ENCODE peak calls at places on chromosomes 7 and 10, in five cellular contexts. U, H, Q, K and P are unnamed samples.

GRCh38 chr7:17009007-17009719 is 127.4 kb upstream of the AGR3 start:
- DNase-seq in U (no peak), H (no peak), Q (no peak), K (peak), P (no peak)

GRCh38 chr10:71658349-71658745 is 61.2 kb downstream of the C10orf105 start:
- DNase-seq in U (no peak), H (no peak), Q (no peak), K (no peak), P (no peak)

GRCh38 chr10:33498354-33498753 is 163.9 kb upstream of the NRP1 start:
- DNase-seq in U (no peak), H (no peak), Q (no peak), K (no peak), P (no peak)

GRCh38 chr10:123097039-123097438 is 38.7 kb upstream of the HMX3 start:
- DNase-seq in U (no peak), H (no peak), Q (no peak), K (no peak), P (no peak)

GRCh38 chr7:5597772-5598171 is 174.1 kb upstream of the TNRC18 start:
- DNase-seq in U (no peak), H (no peak), Q (no peak), K (no peak), P (no peak)

GRCh38 chr7:497946-498655 is 21.5 kb downstream of the PDGFA start:
- DNase-seq in U (peak), H (peak), Q (no peak), K (no peak), P (no peak)

GRCh38 chr10:31621733-31622132 is 302.7 kb downstream of the ZEB1 start:
- DNase-seq in U (no peak), H (no peak), Q (no peak), K (no peak), P (no peak)

GRCh38 chr10:14507721-14508120 is 177.0 kb upstream of the FRMD4A start:
- DNase-seq in U (no peak), H (no peak), Q (no peak), K (no peak), P (no peak)

GRCh38 chr10:4183761-4184261 is 398.8 kb upstream of the KLF6 start:
- DNase-seq in U (no peak), H (no peak), Q (no peak), K (no peak), P (no peak)

GRCh38 chr10:127467793-127468192 is 81.3 kb upstream of the NPS start:
- DNase-seq in U (no peak), H (no peak), Q (no peak), K (no peak), P (no peak)

GRCh38 chr7:30760514-30761213 is 8.7 kb downstream of the INMT start:
- DNase-seq in U (no peak), H (no peak), Q (no peak), K (no peak), P (no peak)

GRCh38 chr10:94485094-94485493 is 60.5 kb upstream of the HELLS start:
- DNase-seq in U (no peak), H (no peak), Q (no peak), K (no peak), P (no peak)

GRCh38 chr10:3781458-3782098 is 3.4 kb downstream of the KLF6 start:
- DNase-seq in U (no peak), H (peak), Q (no peak), K (peak), P (no peak)

GRCh38 chr7:120280743-120281142 is 7.8 kb downstream of the KCND2 start:
- DNase-seq in U (no peak), H (no peak), Q (no peak), K (no peak), P (no peak)

GRCh38 chr10:660413-660979 is 29.0 kb downstream of the DIP2C start:
- DNase-seq in U (no peak), H (no peak), Q (no peak), K (no peak), P (no peak)

GRCh38 chr10:126391162-126391880 is 3.0 kb upstream of the ADAM12 start:
- DNase-seq in U (no peak), H (no peak), Q (no peak), K (no peak), P (no peak)

GRCh38 chr7:3289996-3290395 is 11.1 kb upstream of the SDK1 start:
- DNase-seq in U (no peak), H (no peak), Q (no peak), K (no peak), P (no peak)

GRCh38 chr10:7035111-7035761 is 375.6 kb downstream of the SFMBT2 start:
- DNase-seq in U (no peak), H (no peak), Q (no peak), K (no peak), P (no peak)

GRCh38 chr7:15461576-15461975 is 100.2 kb downstream of the AGMO start:
- DNase-seq in U (no peak), H (no peak), Q (no peak), K (no peak), P (no peak)

GRCh38 chr10:96422525-96422924 is 63.7 kb upstream of the OPALIN start:
- DNase-seq in U (no peak), H (no peak), Q (no peak), K (no peak), P (no peak)

GRCh38 chr7:74289660-74290589 is 718 bp downstream of the CLIP2 start:
- DNase-seq in U (peak), H (peak), Q (no peak), K (no peak), P (peak)

GRCh38 chr7:20790273-20790842 is 3.7 kb upstream of the SP8 start:
- DNase-seq in U (no peak), H (no peak), Q (no peak), K (no peak), P (no peak)